ENCODE peak calls at places on chromosomes 16 and 17, in ten cellular contexts. T is fibroblast of the aortic adventitia, H is heart left ventricle, U is foreskin fibroblast, Z is upper lobe of right lung, M is mucosa of descending colon, K is BE2C, L is colonic mucosa, N is lower leg skin, P is transverse colon. S is an unnamed sample.

GRCh38 chr16:63458842-63459241 is 1422.6 kb upstream of the CDH8 start:
- DNase-seq in T (no peak), H (no peak), U (no peak), Z (no peak), M (no peak), K (no peak), L (no peak), N (no peak), P (no peak), S (no peak)

GRCh38 chr16:30095166-30096078 is 591 bp downstream of the YPEL3 start:
- DNase-seq in T (no peak), H (no peak), U (no peak), Z (peak), M (peak), K (no peak), L (peak), N (no peak), P (peak), S (no peak)

GRCh38 chr17:41930009-41930832 is at the start of gene ODAD4:
- DNase-seq in T (peak), H (peak), U (peak), Z (peak), M (peak), K (peak), L (peak), N (peak), P (peak), S (peak)

GRCh38 chr17:28646039-28646754 is 1.2 kb upstream of the BLTP2 start:
- DNase-seq in T (peak), H (no peak), U (no peak), Z (no peak), M (peak), K (no peak), L (peak), N (no peak), P (peak), S (no peak)

GRCh38 chr16:80883816-80884215 is 79.4 kb upstream of the CDYL2 start:
- DNase-seq in T (no peak), H (no peak), U (no peak), Z (no peak), M (no peak), K (no peak), L (no peak), N (no peak), P (no peak), S (no peak)

GRCh38 chr16:7268182-7268581 is 64.5 kb upstream of the RBFOX1 start:
- DNase-seq in T (no peak), H (no peak), U (no peak), Z (no peak), M (no peak), K (no peak), L (peak), N (no peak), P (no peak), S (peak)

GRCh38 chr17:70787721-70788120 is 618.4 kb downstream of the KCNJ2 start:
- DNase-seq in T (no peak), H (no peak), U (no peak), Z (no peak), M (no peak), K (no peak), L (no peak), N (no peak), P (no peak), S (no peak)

GRCh38 chr16:56673916-56674315 is 4.3 kb downstream of the MT1H start:
- DNase-seq in T (peak), H (no peak), U (no peak), Z (no peak), M (no peak), K (no peak), L (no peak), N (no peak), P (peak), S (peak)

GRCh38 chr17:48724241-48725004 is 1.4 kb downstream of the PRAC2 start:
- DNase-seq in T (peak), H (peak), U (peak), Z (peak), M (peak), K (peak), L (peak), N (peak), P (peak), S (peak)
- H3K4me3 ChIP-seq in T (no peak), H (no peak), U (no peak), Z (no peak), M (no peak), K (no peak), L (peak), N (no peak), P (no peak), S (no peak)

GRCh38 chr16:19177111-19177747 is 9.2 kb downstream of the SYT17 start:
- DNase-seq in T (no peak), H (no peak), U (no peak), Z (no peak), M (no peak), K (no peak), L (no peak), N (no peak), P (no peak), S (no peak)

GRCh38 chr16:19174478-19174877 is 6.4 kb downstream of the SYT17 start:
- DNase-seq in T (no peak), H (no peak), U (no peak), Z (no peak), M (no peak), K (no peak), L (no peak), N (no peak), P (no peak), S (no peak)

GRCh38 chr16:19173649-19174383 is 5.8 kb downstream of the SYT17 start:
- DNase-seq in T (no peak), H (no peak), U (no peak), Z (no peak), M (no peak), K (no peak), L (no peak), N (no peak), P (no peak), S (no peak)

GRCh38 chr16:19173059-19173458 is 5.0 kb downstream of the SYT17 start:
- DNase-seq in T (no peak), H (no peak), U (no peak), Z (no peak), M (no peak), K (no peak), L (no peak), N (no peak), P (no peak), S (no peak)

GRCh38 chr16:19175492-19176262 is 7.6 kb downstream of the SYT17 start:
- DNase-seq in T (peak), H (no peak), U (peak), Z (no peak), M (no peak), K (no peak), L (no peak), N (no peak), P (no peak), S (no peak)
- TF ChIP-seq CTCF in T (no peak), H (no peak), U (no peak), Z (no peak), M (no peak), K (no peak), L (no peak), N (no peak), P (no peak), S (no peak)

DNA sequence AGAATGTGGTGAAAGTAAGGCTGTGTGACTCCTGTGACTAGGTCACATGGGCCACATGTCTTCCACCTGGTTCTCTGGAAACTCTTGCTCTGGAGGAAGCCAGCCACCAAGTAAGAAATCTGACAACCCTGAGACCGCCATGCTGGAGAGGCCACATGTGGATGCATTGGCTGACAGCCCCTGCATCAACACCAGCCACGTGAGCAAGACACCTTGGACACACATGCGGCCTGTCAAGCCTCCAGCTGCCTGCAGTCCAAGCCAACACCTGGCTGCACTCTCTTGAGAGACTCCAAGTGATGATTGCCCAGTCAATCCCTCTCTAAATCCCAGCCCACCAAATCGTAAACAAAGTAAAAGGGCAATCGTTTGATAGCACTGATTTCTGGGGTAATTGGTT is 112.6 kb downstream of the FOXL1 start:
- DNase-seq in T (no peak), H (no peak), U (no peak), Z (no peak), M (no peak), K (no peak), L (no peak), N (peak), P (no peak), S (no peak)
- H3K4me3 ChIP-seq in T (no peak), H (no peak), U (no peak), Z (no peak), M (no peak), K (no peak), L (no peak), N (no peak), P (no peak), S (no peak)

GRCh38 chr16:14284930-14285541 is 213.9 kb downstream of the MRTFB start:
- DNase-seq in T (no peak), H (no peak), U (peak), Z (peak), M (no peak), K (peak), L (no peak), N (no peak), P (peak), S (peak)

GRCh38 chr16:14291941-14292825 is 221.1 kb downstream of the MRTFB start:
- DNase-seq in T (no peak), H (no peak), U (no peak), Z (peak), M (no peak), K (no peak), L (no peak), N (peak), P (no peak), S (no peak)

GRCh38 chr16:14285542-14286380 is 214.6 kb downstream of the MRTFB start:
- DNase-seq in T (peak), H (peak), U (peak), Z (peak), M (peak), K (peak), L (peak), N (peak), P (peak), S (peak)

GRCh38 chr16:14286381-14287230 is 215.5 kb downstream of the MRTFB start:
- DNase-seq in T (no peak), H (no peak), U (no peak), Z (peak), M (peak), K (no peak), L (peak), N (no peak), P (peak), S (no peak)

GRCh38 chr16:14289692-14290340 is 218.7 kb downstream of the MRTFB start:
- DNase-seq in T (no peak), H (no peak), U (no peak), Z (no peak), M (no peak), K (peak), L (no peak), N (peak), P (no peak), S (peak)
- TF ChIP-seq CTCF in T (peak), H (peak), U (peak), Z (peak), M (no peak), K (peak), L (no peak), N (no peak), P (no peak), S (peak)